ENCODE peak calls at places on chromosomes 5 and 9, in six cellular contexts. Y is Daoy; Q is effector memory CD4-positive, alpha-beta T cell; P is stimulated activated CD8-positive, alpha-beta memory T cell treated with anti-CD3 and anti-CD28 coated beads, Interleukin-4, amount 100 ng/mL, for 1 hour; R is iris pigment epithelial cell; S is AG09319. Z is an unnamed sample.

GRCh38 chr5:14364576-14365472 is 216.8 kb upstream of the OTULINL start:
- DNase-seq in R (no peak), P (no peak), Y (no peak), Q (no peak), S (no peak), Z (no peak)

GRCh38 chr5:175279506-175279905 is 164.5 kb downstream of the DRD1 start:
- DNase-seq in P (no peak), S (no peak), R (no peak), Y (no peak), Q (no peak), Z (no peak)

GRCh38 chr9:116516456-116516855 is 170.6 kb upstream of the TRIM32 start:
- DNase-seq in R (peak), Y (no peak), Q (no peak), S (no peak), P (no peak), Z (no peak)

GRCh38 chr5:132961887-132962286 is 1.5 kb downstream of the AFF4 start:
- DNase-seq in Q (no peak), Y (peak), S (peak), P (no peak), R (peak), Z (no peak)

GRCh38 chr5:86968311-86968753 is 299.4 kb upstream of the RASA1 start:
- DNase-seq in S (no peak), Y (peak), P (no peak), R (peak), Q (no peak), Z (peak)

GRCh38 chr9:131240047-131240921 is 36.0 kb downstream of the FAM78A start:
- DNase-seq in S (no peak), Y (no peak), P (no peak), Q (no peak), R (no peak), Z (no peak)

GRCh38 chr5:9587135-9587534 is 41.3 kb upstream of the SEMA5A start:
- DNase-seq in Q (no peak), Y (no peak), S (no peak), P (no peak), R (no peak), Z (no peak)

GRCh38 chr9:83707518-83707767 is 315 bp downstream of the UBQLN1 start:
- DNase-seq in Q (no peak), Y (peak), S (no peak), R (peak), P (no peak), Z (no peak)

GRCh38 chr9:128048663-128049062 is 18.5 kb downstream of the NAIF1 start:
- DNase-seq in Q (no peak), P (no peak), S (no peak), R (no peak), Y (no peak), Z (no peak)

GRCh38 chr9:135047026-135047350 is 40.5 kb upstream of the OLFM1 start:
- DNase-seq in Y (no peak), S (no peak), Q (no peak), P (no peak), R (no peak), Z (no peak)

GRCh38 chr9:35827486-35827885 is 1.0 kb downstream of the FAM221B start:
- DNase-seq in P (no peak), R (peak), Q (no peak), S (peak), Y (peak), Z (no peak)

GRCh38 chr5:167573274-167574127 is 717.9 kb upstream of the WWC1 start:
- DNase-seq in P (no peak), Q (no peak), Y (peak), R (peak), S (no peak), Z (peak)

GRCh38 chr5:40681351-40682311 is 1.9 kb downstream of the PTGER4 start:
- DNase-seq in S (no peak), Y (peak), Q (peak), P (no peak), R (peak), Z (no peak)

GRCh38 chr5:108681079-108681921 is 66.4 kb upstream of the FER start:
- DNase-seq in Q (no peak), Y (peak), S (peak), P (no peak), R (peak), Z (peak)

GRCh38 chr9:127968717-127969383 is 11.9 kb downstream of the EEIG1 start:
- DNase-seq in P (no peak), Y (peak), R (peak), Q (no peak), S (peak), Z (peak)

GRCh38 chr5:30765227-30765626 is 428.3 kb upstream of the CDH6 start:
- DNase-seq in P (no peak), Y (no peak), R (peak), S (no peak), Q (no peak), Z (no peak)

GRCh38 chr9:14447103-14447502 is 133.2 kb upstream of the NFIB start:
- DNase-seq in P (no peak), Y (no peak), S (no peak), Q (no peak), R (no peak), Z (no peak)

Z was measured in H4.